ENCODE peak calls at places on chromosomes 11 and 22, in ten cellular contexts. R, C, D, V, H, J, E, Z, F and Q are unnamed samples.

GRCh38 chr11:116691779-116692178 is 81.0 kb downstream of the BUD13 start:
- DNase-seq in R (no peak), C (peak; percentile 12), D (peak; percentile 35), V (no peak), H (no peak), J (peak; percentile 6), E (no peak), Z (no peak), F (peak; percentile 53), Q (no peak)

GRCh38 chr11:123543796-123544195 is 110.6 kb downstream of the SCN3B start:
- DNase-seq in R (no peak), C (no peak), D (peak; percentile 42), V (no peak), H (no peak), J (peak; percentile 7), E (no peak), Z (no peak), F (no peak), Q (peak; percentile 33)

GRCh38 chr11:107859459-107860239 is 1.1 kb upstream of the SLC35F2 start:
- DNase-seq in R (peak; percentile 67), C (no peak), D (peak; percentile 18), V (no peak), H (peak; percentile 28), J (peak; percentile 37), E (no peak), Z (no peak), F (no peak), Q (no peak)

GRCh38 chr11:134510641-134511040 is 98.6 kb upstream of the B3GAT1 start:
- DNase-seq in R (no peak), C (no peak), D (no peak), V (no peak), H (no peak), J (no peak), E (no peak), Z (no peak), F (no peak), Q (no peak)

GRCh38 chr11:104897891-104898684 is at the start of gene CASP12:
- DNase-seq in R (no peak), C (no peak), D (peak; percentile 30), V (no peak), H (no peak), J (no peak), E (no peak), Z (no peak), F (peak; percentile 19), Q (no peak)

GRCh38 chr22:17838180-17838865 is 64.1 kb upstream of the BID start:
- DNase-seq in R (no peak), C (no peak), D (no peak), V (no peak), H (no peak), J (no peak), E (no peak), Z (no peak), F (no peak), Q (no peak)

GRCh38 chr11:65422104-65422632 is 430 bp upstream of the NEAT1 start:
- DNase-seq in R (peak; percentile 100), C (peak; percentile 92), D (peak; percentile 99), V (peak; percentile 96), H (peak; percentile 99), J (peak; percentile 88), E (peak; percentile 84), Z (peak; percentile 96), F (peak; percentile 98), Q (peak; percentile 83)

GRCh38 chr11:44627911-44628729 is 62.7 kb downstream of the CD82 start:
- DNase-seq in R (peak; percentile 87), C (no peak), D (peak; percentile 69), V (peak; percentile 59), H (peak; percentile 82), J (no peak), E (no peak), Z (no peak), F (no peak), Q (no peak)

GRCh38 chr11:68503281-68503687 is 42.7 kb downstream of the PPP6R3 start:
- DNase-seq in R (no peak), C (no peak), D (peak; percentile 47), V (no peak), H (no peak), J (no peak), E (no peak), Z (no peak), F (peak; percentile 44), Q (no peak)

GRCh38 chr11:94519478-94520084 is 7.3 kb downstream of the C11orf97 start:
- DNase-seq in R (no peak), C (peak; percentile 15), D (peak; percentile 51), V (no peak), H (no peak), J (peak; percentile 19), E (no peak), Z (no peak), F (no peak), Q (no peak)

GRCh38 chr11:10943968-10944367 is 86.1 kb upstream of the ZBED5 start:
- DNase-seq in R (no peak), C (no peak), D (peak; percentile 80), V (no peak), H (no peak), J (no peak), E (no peak), Z (peak; percentile 34), F (no peak), Q (no peak)

GRCh38 chr11:129359748-129360147 is 15.9 kb upstream of the BARX2 start:
- DNase-seq in R (no peak), C (no peak), D (no peak), V (no peak), H (no peak), J (no peak), E (no peak), Z (no peak), F (no peak), Q (no peak)

GRCh38 chr22:35928273-35928798 is 100.3 kb downstream of the RBFOX2 start:
- DNase-seq in R (no peak), C (no peak), D (no peak), V (no peak), H (no peak), J (no peak), E (no peak), Z (no peak), F (no peak), Q (no peak)

GRCh38 chr11:1288426-1289151 is 20.8 kb downstream of the TOLLIP start:
- DNase-seq in R (peak; percentile 47), C (no peak), D (no peak), V (no peak), H (peak; percentile 13), J (no peak), E (no peak), Z (no peak), F (no peak), Q (no peak)

GRCh38 chr11:17388609-17389204 is at the start of gene KCNJ11:
- DNase-seq in R (no peak), C (no peak), D (no peak), V (no peak), H (no peak), J (no peak), E (no peak), Z (no peak), F (peak; percentile 30), Q (no peak)

GRCh38 chr11:17389205-17389956 is 922 bp upstream of the KCNJ11 start:
- DNase-seq in R (peak; percentile 95), C (peak; percentile 64), D (peak; percentile 40), V (no peak), H (peak; percentile 78), J (peak; percentile 69), E (peak; percentile 43), Z (no peak), F (peak; percentile 86), Q (no peak)

GRCh38 chr11:17391493-17392355 is 3.3 kb upstream of the KCNJ11 start:
- DNase-seq in R (no peak), C (no peak), D (no peak), V (no peak), H (no peak), J (no peak), E (no peak), Z (no peak), F (no peak), Q (no peak)

GRCh38 chr11:17387811-17388210 is 648 bp downstream of the KCNJ11 start:
- DNase-seq in R (peak; percentile 84), C (no peak), D (no peak), V (no peak), H (no peak), J (no peak), E (no peak), Z (no peak), F (no peak), Q (no peak)

GRCh38 chr11:17389957-17390649 is 1.6 kb upstream of the KCNJ11 start:
- DNase-seq in R (no peak), C (no peak), D (no peak), V (no peak), H (no peak), J (no peak), E (no peak), Z (no peak), F (no peak), Q (no peak)
- H3K4me3 ChIP-seq in R (peak overlapping the region; percentile 78), C (peak overlapping the region; percentile 57), D (peak overlapping the region; percentile 63), V (no peak overlapping the region), H (peak overlapping the region; percentile 66), J (peak overlapping the region; percentile 63), E (peak overlapping the region; percentile 68), Z (no peak overlapping the region), F (no peak overlapping the region), Q (no peak overlapping the region)

GRCh38 chr11:64035081-64035524 is 628 bp upstream of the FLRT1 start:
- DNase-seq in R (no peak), C (no peak), D (no peak), V (no peak), H (no peak), J (no peak), E (no peak), Z (no peak), F (no peak), Q (no peak)
- H3K4me3 ChIP-seq in R (peak overlapping the region; percentile 28), C (no peak overlapping the region), D (peak overlapping the region; percentile 17), V (no peak overlapping the region), H (peak overlapping the region; percentile 70), J (no peak overlapping the region), E (peak overlapping the region; percentile 36), Z (no peak overlapping the region), F (no peak overlapping the region), Q (peak overlapping the region; percentile 34)

DNA sequence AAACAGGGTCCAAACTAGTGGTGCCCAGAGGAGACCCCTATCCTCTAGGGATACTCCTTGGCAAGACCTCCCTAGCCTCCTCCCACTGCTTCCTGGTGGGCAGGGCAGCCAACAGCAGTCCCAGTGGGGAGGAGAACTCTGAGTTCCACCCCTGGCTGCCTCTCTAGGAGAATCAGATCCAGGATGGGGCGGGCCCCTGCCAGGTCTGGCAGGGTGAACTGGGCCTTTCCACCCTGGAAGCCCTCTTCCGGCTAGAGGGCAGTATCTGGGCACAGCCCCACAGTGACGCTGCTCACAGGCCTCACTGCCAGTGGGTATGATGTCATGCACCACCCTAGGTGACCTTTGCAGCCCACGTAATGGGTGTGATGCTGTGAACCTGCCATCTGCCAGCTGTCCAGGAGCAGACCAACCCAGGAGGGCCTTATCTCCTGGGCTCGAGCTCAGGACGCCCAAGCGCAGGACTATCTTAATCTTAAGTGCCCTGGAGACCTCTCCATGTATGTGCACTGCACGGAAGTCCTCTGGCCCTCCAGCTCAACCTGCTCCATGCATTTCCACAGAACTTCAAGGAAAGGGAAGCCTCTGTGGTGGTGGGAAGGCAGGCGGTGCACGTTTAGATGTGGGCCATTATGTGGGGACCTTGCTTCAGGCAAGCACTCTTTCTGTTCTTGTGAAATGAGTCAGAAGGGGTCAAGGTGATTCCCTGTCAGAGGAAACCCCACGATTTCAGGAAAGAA is 31.8 kb upstream of the FCHSD2 start:
- DNase-seq in R (peak; percentile 88), C (no peak), D (peak; percentile 34), V (no peak), H (peak; percentile 81), J (no peak), E (peak; percentile 70), Z (no peak), F (no peak), Q (no peak)
- H3K4me3 ChIP-seq in R (no peak overlapping the region), C (no peak overlapping the region), D (no peak overlapping the region), V (no peak overlapping the region), H (no peak overlapping the region), J (no peak overlapping the region), E (no peak overlapping the region), Z (no peak overlapping the region), F (no peak overlapping the region), Q (no peak overlapping the region)

GRCh38 chr11:62508336-62509058 is 38.1 kb downstream of the AHNAK start:
- DNase-seq in R (peak; percentile 88), C (no peak), D (peak; percentile 49), V (peak; percentile 73), H (peak; percentile 84), J (peak; percentile 39), E (no peak), Z (no peak), F (peak; percentile 97), Q (peak; percentile 17)
- H3K4me3 ChIP-seq in R (peak overlapping the region; percentile 52), C (no peak overlapping the region), D (no peak overlapping the region), V (no peak overlapping the region), H (peak overlapping the region; percentile 39), J (peak overlapping the region; percentile 43), E (peak overlapping the region; percentile 61), Z (no peak overlapping the region), F (no peak overlapping the region), Q (peak overlapping the region; percentile 1)